ENCODE peak calls at places on chromosomes 3 and 15, in five cellular contexts. W is A549; R is CD8-positive, alpha-beta T cell; L is HL-60; B is Panc1. C is an unnamed sample.

GRCh38 chr3:30183421-30183820 is 423.0 kb upstream of the TGFBR2 start:
- DNase-seq in W (no peak), R (no peak), L (no peak), B (no peak), C (no peak)

GRCh38 chr3:136994772-136995516 is 37.2 kb downstream of the IL20RB start:
- DNase-seq in W (no peak), R (no peak), L (no peak), B (no peak), C (peak; percentile 51)

GRCh38 chr3:45760878-45761711 is 35.2 kb downstream of the SLC6A20 start:
- DNase-seq in W (peak; percentile 71), R (no peak), L (peak; percentile 43), B (peak; percentile 56), C (peak; percentile 21)

GRCh38 chr3:141477224-141477623 is 9.6 kb upstream of the RASA2 start:
- DNase-seq in W (peak; percentile 65), R (no peak), L (no peak), B (no peak), C (no peak)

GRCh38 chr3:108208831-108209230 is 13.4 kb downstream of the IFT57 start:
- DNase-seq in W (no peak), R (no peak), L (no peak), B (no peak), C (no peak)

GRCh38 chr3:160141485-160142185 is 83.6 kb upstream of the C3orf80 start:
- DNase-seq in W (no peak), R (no peak), L (no peak), B (no peak), C (no peak)

GRCh38 chr15:74888716-74889115 is 1.1 kb upstream of the MPI start:
- DNase-seq in W (no peak), R (no peak), L (no peak), B (no peak), C (no peak)

GRCh38 chr15:82126346-82126745 is 80.5 kb upstream of the MEX3B start:
- DNase-seq in W (no peak), R (no peak), L (no peak), B (no peak), C (no peak)

GRCh38 chr3:85576091-85576690 is 617.4 kb downstream of the CADM2 start:
- DNase-seq in W (peak; percentile 13), R (no peak), L (peak; percentile 22), B (peak; percentile 45), C (peak; percentile 23)

GRCh38 chr3:38454179-38454883 is 641 bp downstream of the ACVR2B start:
- DNase-seq in W (peak; percentile 33), R (no peak), L (peak; percentile 8), B (no peak), C (no peak)

GRCh38 chr3:32460031-32460749 is 42.5 kb downstream of the CMTM6 start:
- DNase-seq in W (no peak), R (peak; percentile 57), L (peak; percentile 28), B (no peak), C (no peak)

GRCh38 chr3:121957674-121958419 is 63.6 kb downstream of the SLC15A2 start:
- DNase-seq in W (no peak), R (no peak), L (peak; percentile 59), B (no peak), C (peak; percentile 12)

GRCh38 chr3:41094351-41094750 is 105.0 kb upstream of the CTNNB1 start:
- DNase-seq in W (no peak), R (no peak), L (no peak), B (no peak), C (no peak)

GRCh38 chr15:60355148-60355857 is 42.5 kb downstream of the ANXA2 start:
- DNase-seq in W (no peak), R (no peak), L (no peak), B (no peak), C (no peak)

GRCh38 chr3:184480831-184481230 is 80.8 kb upstream of the EPHB3 start:
- DNase-seq in W (no peak), R (no peak), L (no peak), B (no peak), C (no peak)

GRCh38 chr15:48962662-48963523 is 826 bp downstream of the SHC4 start:
- DNase-seq in W (no peak), R (no peak), L (no peak), B (no peak), C (no peak)

GRCh38 chr3:80439490-80439889 is 671.7 kb upstream of the ROBO1 start:
- DNase-seq in W (no peak), R (no peak), L (no peak), B (no peak), C (no peak)

GRCh38 chr3:134364061-134364935 is 9.9 kb downstream of the AMOTL2 start:
- DNase-seq in W (peak; percentile 94), R (peak; percentile 24), L (peak; percentile 7), B (no peak), C (peak; percentile 75)

GRCh38 chr3:156017636-156018035 is 102.7 kb upstream of the KCNAB1 start:
- DNase-seq in W (no peak), R (no peak), L (no peak), B (no peak), C (no peak)

GRCh38 chr3:124207077-124207476 is 215.2 kb upstream of the ROPN1 start:
- DNase-seq in W (no peak), R (no peak), L (no peak), B (no peak), C (no peak)

GRCh38 chr3:159652452-159652851 is 336.2 kb upstream of the IL12A start:
- DNase-seq in W (no peak), R (no peak), L (no peak), B (no peak), C (no peak)

GRCh38 chr3:38353151-38353550 is 6.6 kb downstream of the XYLB start:
- DNase-seq in W (no peak), R (no peak), L (no peak), B (no peak), C (no peak)

GRCh38 chr3:38038447-38038911 is 529 bp upstream of the DLEC1 start:
- DNase-seq in W (no peak), R (no peak), L (no peak), B (no peak), C (no peak)

GRCh38 chr15:39447881-39448280 is 133.0 kb upstream of the THBS1 start:
- DNase-seq in W (no peak), R (no peak), L (no peak), B (no peak), C (no peak)

GRCh38 chr3:99699841-99700240 is 61.4 kb downstream of the COL8A1 start:
- DNase-seq in W (no peak), R (no peak), L (no peak), B (no peak), C (no peak)

GRCh38 chr3:194787650-194788049 is 102.0 kb downstream of the FAM43A start:
- DNase-seq in W (no peak), R (no peak), L (no peak), B (no peak), C (no peak)

GRCh38 chr15:62122249-62122648 is 42.8 kb downstream of the C2CD4B start:
- DNase-seq in W (no peak), R (no peak), L (no peak), B (no peak), C (no peak)

DNA sequence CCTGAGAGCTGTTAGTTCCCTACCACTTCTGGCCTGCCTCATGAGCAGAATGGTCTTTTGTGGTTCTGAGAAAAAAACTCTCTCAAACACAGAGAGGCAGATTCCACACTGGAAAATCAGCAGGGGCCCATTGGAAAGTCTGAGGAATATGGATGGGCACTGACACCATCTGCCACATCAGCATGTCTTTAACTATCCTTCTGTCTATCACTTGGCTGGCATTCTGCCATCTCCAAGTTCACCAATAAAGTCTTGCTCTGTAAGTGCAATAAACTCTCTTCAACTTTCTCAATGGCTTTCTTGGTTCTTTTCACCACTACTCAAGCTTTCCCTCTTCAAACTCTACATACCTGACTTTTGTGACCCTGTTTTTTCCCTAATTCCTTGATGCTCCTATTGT is 101.3 kb upstream of the GALNT15 start:
- DNase-seq in W (no peak), R (no peak), L (no peak), B (no peak), C (no peak)
- H3K27ac ChIP-seq in W (peak overlapping the region; percentile 55), R (no peak overlapping the region), L (no peak overlapping the region), B (peak overlapping the region; percentile 35), C (no peak overlapping the region)

GRCh38 chr3:23726811-23727548 is 78.8 kb upstream of the UBE2E1 start:
- DNase-seq in W (no peak), R (no peak), L (peak; percentile 37), B (no peak), C (no peak)

GRCh38 chr3:23723930-23724329 is 81.8 kb upstream of the UBE2E1 start:
- DNase-seq in W (no peak), R (no peak), L (peak; percentile 12), B (no peak), C (no peak)

GRCh38 chr3:23723153-23723552 is 82.6 kb upstream of the UBE2E1 start:
- DNase-seq in W (no peak), R (no peak), L (no peak), B (no peak), C (no peak)

GRCh38 chr3:23734481-23734880 is 71.3 kb upstream of the UBE2E1 start:
- DNase-seq in W (no peak), R (no peak), L (no peak), B (no peak), C (no peak)

DNA sequence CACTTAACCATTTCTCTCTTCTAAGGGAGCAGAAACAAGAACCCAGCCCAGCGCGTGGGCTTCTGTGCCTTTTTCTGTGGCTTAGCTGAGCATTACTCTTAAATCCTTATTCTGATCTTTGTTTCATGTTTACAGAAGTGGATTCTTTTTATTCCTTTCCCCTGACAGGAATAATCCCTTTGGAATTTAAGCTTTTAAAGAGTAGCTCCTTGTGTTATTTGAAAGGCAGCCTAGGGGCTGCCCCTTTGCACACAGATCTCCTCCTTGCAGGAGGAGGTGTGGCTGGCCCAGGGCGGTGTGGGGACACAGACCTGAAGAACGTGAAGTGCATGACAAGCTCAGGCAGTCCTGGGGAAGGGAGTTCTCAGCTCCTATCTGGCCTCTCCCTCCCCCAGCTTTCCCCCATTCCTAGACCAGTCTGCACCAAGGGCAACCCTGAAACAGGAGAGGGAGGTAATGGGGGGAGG is 77.1 kb upstream of the UBE2E1 start:
- DNase-seq in W (no peak), R (no peak), L (no peak), B (no peak), C (no peak)
- H3K27ac ChIP-seq in W (peak overlapping the region; percentile 73), R (no peak overlapping the region), L (no peak overlapping the region), B (no peak overlapping the region), C (no peak overlapping the region)

GRCh38 chr3:125647318-125648014 is 52.2 kb upstream of the OSBPL11 start:
- DNase-seq in W (no peak), R (no peak), L (no peak), B (no peak), C (no peak)

GRCh38 chr3:125651246-125651645 is 55.9 kb upstream of the OSBPL11 start:
- DNase-seq in W (no peak), R (no peak), L (no peak), B (no peak), C (no peak)

GRCh38 chr3:125652349-125652748 is 57.1 kb upstream of the OSBPL11 start:
- DNase-seq in W (no peak), R (no peak), L (no peak), B (no peak), C (no peak)
- H3K27ac ChIP-seq in W (no peak overlapping the region), R (no peak overlapping the region), L (no peak overlapping the region), B (no peak overlapping the region), C (no peak overlapping the region)

DNA sequence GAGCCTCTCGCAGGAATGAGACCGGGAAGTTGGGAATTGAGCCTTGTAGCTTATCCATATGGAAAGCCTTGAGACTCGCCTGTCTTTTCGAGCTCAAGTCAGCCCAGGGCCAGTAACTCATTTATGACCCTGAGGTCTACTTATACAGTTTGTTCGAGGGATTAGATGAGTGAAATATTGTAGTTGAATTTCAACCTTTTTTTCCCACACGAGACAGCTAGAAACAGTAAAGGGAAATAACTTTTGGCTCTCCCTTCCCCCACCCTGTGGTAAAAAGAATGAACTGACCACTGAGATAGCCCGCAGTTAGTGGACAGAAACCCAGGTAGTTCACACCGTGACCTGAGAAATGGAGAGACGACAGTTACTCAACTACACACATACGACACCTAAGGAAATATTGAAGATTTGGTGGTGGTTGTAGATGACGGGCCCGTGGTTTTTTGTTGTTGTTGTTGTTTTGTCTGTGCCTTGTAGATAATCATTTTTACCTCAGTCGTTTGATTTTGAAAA is 837 bp downstream of the EIF3J start:
- DNase-seq in W (peak; percentile 25), R (no peak), L (peak; percentile 12), B (no peak), C (no peak)
- H3K27ac ChIP-seq in W (peak overlapping the region; percentile 99), R (peak overlapping the region; percentile 85), L (peak overlapping the region; percentile 96), B (peak overlapping the region; percentile 89), C (peak overlapping the region; percentile 84)